ENCODE peak calls at places on chromosome 11, in seven cellular contexts. F is substantia nigra; J is AG09309; B is H9; L is GM12865; U is HFFc6; P is activated CD8-positive, alpha-beta memory T cell treated with anti-CD3 and anti-CD28 coated beads for 24 hours. W is an unnamed sample.

GRCh38 chr11:130431337-130431773 is 2.9 kb upstream of the ADAMTS8 start:
- DNase-seq in F (no peak), J (no peak), B (peak), L (peak), U (peak), P (peak), W (peak)

GRCh38 chr11:36360833-36361232 is 64.7 kb downstream of the PRR5L start:
- DNase-seq in F (no peak), J (no peak), B (no peak), L (no peak), U (no peak), P (no peak), W (peak)

GRCh38 chr11:121870202-121871045 is 245.6 kb downstream of the BLID start:
- DNase-seq in F (no peak), J (no peak), B (no peak), L (no peak), U (no peak), P (no peak), W (no peak)

GRCh38 chr11:15943418-15944197 is 412.7 kb downstream of the SOX6 start:
- DNase-seq in F (no peak), J (no peak), B (no peak), L (no peak), U (no peak), P (no peak), W (no peak)

GRCh38 chr11:3123316-3123715 is 41.8 kb downstream of the OSBPL5 start:
- DNase-seq in F (no peak), J (no peak), B (peak), L (no peak), U (no peak), P (no peak), W (no peak)

GRCh38 chr11:114243461-114244372 is 52.5 kb upstream of the NNMT start:
- DNase-seq in F (no peak), J (no peak), B (no peak), L (no peak), U (no peak), P (no peak), W (no peak)

GRCh38 chr11:68025047-68025446 is 5.4 kb upstream of the NDUFS8 start:
- DNase-seq in F (no peak), J (no peak), B (no peak), L (peak), U (no peak), P (no peak), W (no peak)

GRCh38 chr11:113192121-113192925 is 122.1 kb upstream of the TTC12 start:
- DNase-seq in F (no peak), J (no peak), B (no peak), L (no peak), U (no peak), P (no peak), W (no peak)

W was measured in renal cortical epithelial cell.